ENCODE peak calls at places on chromosomes 6 and 20, in seven cellular contexts. L is IMR-90, I is neuronal stem cell, X is H1, P is mesenchymal stem cell, A is mesendoderm, M is H9. U is an unnamed sample.

GRCh38 chr6:132132420-132132819 is 181.2 kb upstream of the CCN2 start:
- DNase-seq in I (no peak), M (no peak), A (no peak), P (peak), X (no peak), L (peak), U (no peak)

GRCh38 chr6:169051371-169051770 is 202.3 kb downstream of the THBS2 start:
- DNase-seq in M (no peak), P (no peak), A (no peak), X (no peak), I (no peak), L (peak), U (no peak)

GRCh38 chr6:119484598-119484997 is 135.0 kb upstream of the MAN1A1 start:
- DNase-seq in L (peak), X (no peak), A (peak), I (no peak), M (no peak), P (peak), U (peak)

GRCh38 chr6:113825776-113826175 is 31.4 kb upstream of the MARCKS start:
- DNase-seq in X (no peak), A (no peak), I (no peak), M (no peak), L (peak), P (no peak), U (no peak)

GRCh38 chr20:46999821-47000465 is 105.3 kb downstream of the EYA2 start:
- DNase-seq in L (no peak), M (no peak), I (no peak), P (no peak), A (no peak), X (no peak), U (no peak)

GRCh38 chr6:149015224-149015876 is 268.5 kb downstream of the UST start:
- DNase-seq in P (peak), I (no peak), L (peak), X (no peak), M (no peak), A (no peak), U (no peak)

GRCh38 chr6:145699462-145699861 is 35.9 kb downstream of the EPM2A start:
- DNase-seq in I (no peak), X (no peak), P (peak), L (peak), M (no peak), A (no peak), U (no peak)

GRCh38 chr6:12395898-12396297 is 105.7 kb downstream of the EDN1 start:
- DNase-seq in P (no peak), A (no peak), M (no peak), I (no peak), L (no peak), X (no peak), U (no peak)

GRCh38 chr20:58179432-58180099 is 48.9 kb downstream of the ANKRD60 start:
- DNase-seq in A (peak), I (peak), P (peak), L (no peak), X (peak), M (peak), U (peak)

GRCh38 chr6:138848461-138848860 is 52.6 kb downstream of the ECT2L start:
- DNase-seq in I (no peak), A (no peak), X (no peak), L (no peak), P (no peak), M (no peak), U (peak)

GRCh38 chr6:135418040-135418439 is 79.5 kb downstream of the AHI1 start:
- DNase-seq in P (no peak), I (no peak), X (no peak), A (no peak), L (no peak), M (no peak), U (no peak)

GRCh38 chr6:135423649-135424128 is 73.9 kb downstream of the AHI1 start:
- DNase-seq in M (no peak), L (peak), I (peak), A (peak), P (peak), X (no peak), U (no peak)

GRCh38 chr6:135424385-135424784 is 73.2 kb downstream of the AHI1 start:
- DNase-seq in I (no peak), X (no peak), P (no peak), L (no peak), M (no peak), A (no peak), U (no peak)

DNA sequence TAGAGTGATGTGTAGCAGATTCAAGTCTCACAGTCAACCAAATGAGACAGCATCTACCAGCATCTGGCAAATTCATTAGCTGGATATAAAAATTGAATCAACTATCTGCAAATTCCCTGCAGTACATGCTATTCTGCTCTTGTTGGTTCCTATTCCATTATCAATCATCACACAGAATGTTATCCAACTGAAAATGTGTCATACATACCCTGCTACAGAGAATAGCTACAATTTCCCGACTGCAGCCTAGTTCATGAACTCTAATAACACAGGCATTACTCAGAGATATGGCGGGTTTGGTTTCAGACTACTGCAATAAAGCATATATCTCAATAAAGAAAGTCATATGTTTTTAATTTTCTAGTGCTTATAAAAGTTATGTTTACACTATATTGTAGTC is 78.4 kb downstream of the AHI1 start:
- DNase-seq in X (no peak), P (no peak), M (no peak), A (no peak), L (peak), I (no peak), U (no peak)
- H3K18ac ChIP-seq in X (no peak), P (no peak), M (no peak), A (no peak), L (no peak), I (no peak), U (no peak)

DNA sequence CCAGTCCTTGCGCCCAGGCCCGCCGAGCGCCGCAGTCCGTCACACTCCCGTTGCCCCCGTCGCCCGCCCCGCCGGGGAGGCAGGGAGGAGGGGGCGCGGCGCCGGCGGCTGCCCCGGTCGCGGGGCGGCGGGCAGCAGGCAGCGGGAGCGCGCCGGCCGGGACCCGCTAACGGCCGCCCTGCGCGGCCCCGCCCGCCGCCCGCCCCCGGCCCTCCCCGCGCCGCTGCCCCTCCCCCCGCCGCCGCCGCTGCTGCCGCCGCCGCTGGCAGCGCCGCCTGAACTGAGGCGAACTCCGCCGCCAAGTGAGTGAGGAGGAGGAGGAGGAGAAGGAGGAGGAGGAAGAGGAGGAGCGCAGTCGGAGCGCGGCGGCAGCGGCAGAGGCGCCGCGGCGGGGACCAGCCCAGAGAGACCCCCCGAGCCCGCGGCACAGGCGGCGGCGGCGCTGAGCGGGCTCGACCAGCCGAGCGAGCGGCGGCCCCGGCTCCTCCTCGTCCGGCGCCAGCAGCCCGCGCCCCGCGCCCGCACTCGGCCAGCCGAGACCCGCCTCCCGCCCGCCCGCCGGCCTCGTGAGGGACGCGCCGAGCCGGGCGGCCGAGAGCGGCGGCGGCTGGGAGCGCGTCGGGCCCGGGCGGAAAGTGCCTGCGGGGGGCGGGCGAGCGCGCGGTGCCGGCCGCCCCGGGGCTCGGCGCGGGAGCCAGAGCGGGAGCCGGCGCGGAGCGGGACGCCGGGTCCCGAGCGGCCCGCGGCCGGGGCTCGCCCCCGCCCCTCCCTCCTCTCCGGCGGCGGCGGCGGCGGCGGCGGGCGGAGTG is at the start of gene QKI:
- DNase-seq in A (peak), P (peak), X (peak), I (peak), L (peak), M (peak), U (peak)
- H2AK5ac ChIP-seq in A (no peak), P (no peak), X (no peak), I (peak), L (peak), M (no peak), U (peak)

DNA sequence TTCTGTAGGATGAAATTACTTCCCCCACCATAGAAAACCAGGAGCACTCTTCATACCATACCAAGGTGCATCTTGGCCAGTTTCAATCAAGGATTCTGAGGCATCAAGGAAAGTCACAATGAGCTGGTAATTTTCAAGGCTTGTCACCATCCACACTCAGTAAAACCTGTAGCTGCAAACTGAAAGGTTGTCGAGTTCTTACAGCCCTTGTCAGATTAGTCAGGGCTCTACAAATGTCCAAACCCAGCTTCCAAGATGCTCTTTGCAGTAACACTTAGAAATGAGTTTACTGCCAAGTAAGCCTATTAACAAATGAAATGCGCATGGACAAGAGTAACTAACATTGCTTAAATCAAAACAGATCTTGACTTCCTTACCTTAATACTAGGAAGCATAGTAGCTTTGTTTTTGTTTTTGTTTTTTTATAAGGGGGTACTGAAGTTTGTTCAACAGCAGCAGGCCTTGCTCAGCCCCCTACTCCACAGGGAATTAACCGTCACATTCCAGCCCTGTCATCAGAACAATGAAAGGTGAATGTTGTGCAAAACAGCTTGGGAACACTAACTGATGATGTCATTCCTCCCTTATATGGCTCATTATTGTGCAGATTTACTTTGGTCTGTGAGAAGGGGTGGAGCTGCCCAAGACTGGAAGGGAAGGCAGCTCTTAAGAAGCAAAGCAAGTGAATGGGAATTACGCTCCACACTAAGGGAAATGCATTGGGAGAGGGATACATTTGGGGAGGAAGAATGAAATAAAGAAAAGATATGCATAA is 49.9 kb upstream of the TMEM30A start:
- DNase-seq in L (peak), I (peak), A (peak), P (peak), M (peak), X (peak), U (peak)
- H3K18ac ChIP-seq in L (peak), I (no peak), A (no peak), P (no peak), M (peak), X (peak), U (no peak)

DNA sequence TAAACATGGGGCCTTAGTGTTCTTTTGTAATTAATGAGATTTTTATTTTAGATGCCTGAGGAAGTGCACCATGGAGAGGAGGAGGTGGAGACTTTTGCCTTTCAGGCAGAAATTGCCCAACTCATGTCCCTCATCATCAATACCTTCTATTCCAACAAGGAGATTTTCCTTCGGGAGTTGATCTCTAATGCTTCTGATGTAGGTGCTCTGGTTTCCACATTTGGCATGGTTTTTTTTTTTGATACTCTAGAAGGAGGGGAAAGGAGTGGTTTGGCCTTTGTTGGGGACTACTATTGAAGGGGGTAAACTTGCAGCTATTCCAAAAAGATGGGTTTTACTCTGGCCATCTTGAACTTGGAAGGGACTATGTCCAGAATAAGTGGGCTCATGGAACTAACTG is 1.7 kb downstream of the HSP90AB1 start:
- DNase-seq in L (no peak), I (no peak), A (no peak), M (no peak), X (no peak), P (no peak), U (no peak)
- H2AK5ac ChIP-seq in L (no peak), I (no peak), A (no peak), M (no peak), X (no peak), P (no peak), U (no peak)

GRCh38 chr6:20943036-20943627 is 408.9 kb downstream of the CDKAL1 start:
- DNase-seq in I (no peak), L (no peak), A (peak), M (no peak), P (no peak), X (no peak), U (no peak)
- H3K18ac ChIP-seq in I (no peak), L (no peak), A (no peak), M (no peak), P (no peak), X (no peak), U (no peak)

DNA sequence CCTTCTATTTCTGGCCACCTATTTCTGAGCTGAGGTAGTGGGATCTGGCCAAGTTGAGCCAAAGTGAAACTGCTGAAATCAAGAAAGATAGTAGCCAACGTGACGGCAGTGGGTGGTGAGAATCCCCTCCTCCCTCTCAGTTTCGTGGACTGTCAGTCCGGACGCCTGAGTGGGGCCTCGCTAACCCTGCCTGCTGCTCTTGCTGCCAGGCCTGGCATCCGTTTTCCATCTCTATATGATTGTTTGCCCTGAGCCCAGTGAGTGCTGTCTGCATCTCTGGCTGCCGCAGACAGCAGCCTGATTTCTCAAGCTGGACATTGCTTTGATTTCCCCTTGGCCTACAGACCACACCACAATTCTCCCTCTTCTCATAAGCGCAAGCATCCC is 23.5 kb upstream of the PAX1 start:
- DNase-seq in L (no peak), M (no peak), I (no peak), X (no peak), A (no peak), P (no peak), U (no peak)
- H2AK5ac ChIP-seq in L (no peak), M (no peak), I (no peak), X (no peak), A (no peak), P (no peak), U (no peak)

GRCh38 chr20:5569021-5569420 is 181.2 kb upstream of the SHLD1 start:
- DNase-seq in A (peak), L (peak), P (peak), X (no peak), M (no peak), I (no peak), U (peak)
- H3K18ac ChIP-seq in A (no peak), L (no peak), P (no peak), X (no peak), M (no peak), I (no peak), U (no peak)

GRCh38 chr20:62205618-62206387 is 14.3 kb downstream of the HRH3 start:
- DNase-seq in M (no peak), I (no peak), L (no peak), P (no peak), X (no peak), A (no peak), U (no peak)
- H2AK5ac ChIP-seq in M (no peak), I (peak), L (no peak), P (no peak), X (no peak), A (no peak), U (no peak)

GRCh38 chr6:54059683-54060082 is 51.6 kb upstream of the MLIP start:
- DNase-seq in X (no peak), M (no peak), I (no peak), P (no peak), A (no peak), L (no peak), U (no peak)
- H3K18ac ChIP-seq in X (no peak), M (no peak), I (no peak), P (no peak), A (no peak), L (no peak), U (no peak)